ENCODE peak calls at places on chromosomes 11 and 22, in eight cellular contexts. Z, D, N, Y, V, K, F and E are unnamed samples.

GRCh38 chr11:94178331-94178730 is 49.7 kb downstream of the PANX1 start:
- DNase-seq in Z (no peak), D (no peak), N (no peak), Y (no peak), V (no peak), K (no peak), F (no peak), E (no peak)

GRCh38 chr22:41524809-41525449 is 19.3 kb downstream of the POLR3H start:
- DNase-seq in Z (peak), D (peak), N (no peak), Y (no peak), V (peak), K (no peak), F (no peak), E (no peak)

GRCh38 chr11:91776660-91777059 is 448.0 kb upstream of the FAT3 start:
- DNase-seq in Z (no peak), D (no peak), N (no peak), Y (no peak), V (no peak), K (no peak), F (no peak), E (no peak)

GRCh38 chr22:31583861-31584485 is 78.0 kb downstream of the PISD start:
- DNase-seq in Z (no peak), D (no peak), N (no peak), Y (no peak), V (peak), K (no peak), F (no peak), E (peak)

GRCh38 chr11:106197438-106197837 is 120.0 kb downstream of the AASDHPPT start:
- DNase-seq in Z (no peak), D (no peak), N (no peak), Y (no peak), V (no peak), K (no peak), F (no peak), E (no peak)

GRCh38 chr11:8218840-8219239 is 44.8 kb downstream of the LMO1 start:
- DNase-seq in Z (no peak), D (no peak), N (no peak), Y (no peak), V (no peak), K (no peak), F (no peak), E (no peak)

GRCh38 chr11:46597609-46598219 is 3.9 kb upstream of the AMBRA1 start:
- DNase-seq in Z (no peak), D (no peak), N (no peak), Y (no peak), V (peak), K (no peak), F (no peak), E (peak)

GRCh38 chr22:29727248-29727551 is 7.4 kb downstream of the CABP7 start:
- DNase-seq in Z (peak), D (peak), N (peak), Y (no peak), V (peak), K (no peak), F (peak), E (peak)

GRCh38 chr11:116686891-116687290 is 85.9 kb downstream of the BUD13 start:
- DNase-seq in Z (no peak), D (no peak), N (no peak), Y (no peak), V (no peak), K (no peak), F (peak), E (no peak)

GRCh38 chr11:33248416-33248957 is 8.7 kb upstream of the HIPK3 start:
- DNase-seq in Z (no peak), D (no peak), N (no peak), Y (no peak), V (peak), K (no peak), F (no peak), E (peak)

GRCh38 chr11:33598426-33599069 is 102.1 kb downstream of the C11orf91 start:
- DNase-seq in Z (no peak), D (no peak), N (no peak), Y (no peak), V (peak), K (no peak), F (no peak), E (no peak)

GRCh38 chr22:20980938-20981722 is 967 bp upstream of the LZTR1 start:
- DNase-seq in Z (no peak), D (no peak), N (no peak), Y (no peak), V (no peak), K (no peak), F (no peak), E (no peak)

GRCh38 chr22:36331306-36331911 is 56.4 kb downstream of the MYH9 start:
- DNase-seq in Z (peak), D (peak), N (peak), Y (peak), V (peak), K (peak), F (peak), E (peak)

GRCh38 chr11:10564692-10565318 is 3.7 kb downstream of the LYVE1 start:
- DNase-seq in Z (no peak), D (no peak), N (no peak), Y (no peak), V (peak), K (no peak), F (no peak), E (peak)

GRCh38 chr22:46744581-46744980 is 6.5 kb upstream of the CERK start:
- DNase-seq in Z (no peak), D (no peak), N (no peak), Y (no peak), V (no peak), K (no peak), F (peak), E (no peak)

GRCh38 chr11:110712643-110713468 is 619 bp upstream of the ARHGAP20 start:
- DNase-seq in Z (no peak), D (no peak), N (no peak), Y (no peak), V (peak), K (peak), F (no peak), E (peak)

GRCh38 chr11:850777-851762 is 8.4 kb downstream of the TSPAN4 start:
- DNase-seq in Z (peak), D (no peak), N (no peak), Y (no peak), V (no peak), K (no peak), F (no peak), E (peak)

GRCh38 chr11:1557904-1558831 is 13.9 kb downstream of the DUSP8 start:
- DNase-seq in Z (no peak), D (no peak), N (peak), Y (no peak), V (peak), K (no peak), F (no peak), E (peak)

GRCh38 chr11:79982185-79982584 is 541.4 kb upstream of the TENM4 start:
- DNase-seq in Z (no peak), D (no peak), N (no peak), Y (no peak), V (no peak), K (no peak), F (no peak), E (no peak)

GRCh38 chr22:20392983-20393704 is 807 bp upstream of the ZNF74 start:
- DNase-seq in Z (no peak), D (no peak), N (no peak), Y (no peak), V (no peak), K (no peak), F (no peak), E (no peak)

GRCh38 chr22:23070418-23071162 is at the start of gene GNAZ:
- DNase-seq in Z (peak), D (peak), N (peak), Y (no peak), V (no peak), K (no peak), F (peak), E (peak)

GRCh38 chr11:116342148-116342547 is 430.6 kb downstream of the BUD13 start:
- DNase-seq in Z (no peak), D (no peak), N (no peak), Y (no peak), V (no peak), K (no peak), F (peak), E (no peak)

GRCh38 chr11:337711-338110 is 17.1 kb upstream of the IFITM3 start:
- DNase-seq in Z (no peak), D (no peak), N (no peak), Y (no peak), V (no peak), K (no peak), F (no peak), E (no peak)

GRCh38 chr11:43358308-43358669 is 431 bp upstream of the TTC17 start:
- DNase-seq in Z (no peak), D (no peak), N (no peak), Y (no peak), V (no peak), K (no peak), F (no peak), E (peak)

GRCh38 chr11:66892926-66893325 is 36.1 kb downstream of the LRFN4 start:
- DNase-seq in Z (no peak), D (no peak), N (no peak), Y (no peak), V (peak), K (no peak), F (no peak), E (no peak)

GRCh38 chr11:60985501-60985900 is 14.0 kb downstream of the CD6 start:
- DNase-seq in Z (no peak), D (no peak), N (no peak), Y (no peak), V (no peak), K (no peak), F (no peak), E (no peak)

GRCh38 chr11:65436412-65437032 is 13.9 kb downstream of the NEAT1 start:
- DNase-seq in Z (peak), D (no peak), N (no peak), Y (no peak), V (peak), K (no peak), F (no peak), E (peak)

GRCh38 chr11:64364435-64364834 is 5.5 kb downstream of the RPS6KA4 start:
- DNase-seq in Z (no peak), D (no peak), N (no peak), Y (no peak), V (no peak), K (no peak), F (no peak), E (no peak)

GRCh38 chr11:5380740-5381342 is 2.8 kb upstream of the OR51M1 start:
- DNase-seq in Z (peak), D (peak), N (no peak), Y (no peak), V (peak), K (peak), F (peak), E (peak)

GRCh38 chr22:23411739-23412138 is 168.4 kb downstream of the IGLL1 start:
- DNase-seq in Z (no peak), D (no peak), N (no peak), Y (no peak), V (no peak), K (no peak), F (no peak), E (no peak)

GRCh38 chr11:62444271-62444833 is 25.5 kb downstream of the SCGB1A1 start:
- DNase-seq in Z (peak), D (peak), N (peak), Y (peak), V (peak), K (peak), F (no peak), E (peak)

GRCh38 chr11:128509990-128510389 is 77.4 kb downstream of the ETS1 start:
- DNase-seq in Z (no peak), D (no peak), N (no peak), Y (no peak), V (peak), K (no peak), F (no peak), E (peak)

GRCh38 chr11:60389279-60389910 is 6.9 kb upstream of the MS4A14 start:
- DNase-seq in Z (no peak), D (peak), N (no peak), Y (no peak), V (no peak), K (no peak), F (no peak), E (no peak)

GRCh38 chr11:85431319-85431718 is 195.8 kb downstream of the DLG2 start:
- DNase-seq in Z (no peak), D (no peak), N (no peak), Y (no peak), V (no peak), K (no peak), F (no peak), E (no peak)

GRCh38 chr11:11454671-11455223 is 101.7 kb upstream of the CSNK2A3 start:
- DNase-seq in Z (no peak), D (no peak), N (no peak), Y (no peak), V (no peak), K (no peak), F (peak), E (no peak)

GRCh38 chr11:75342966-75343870 is 8.2 kb downstream of the ARRB1 start:
- DNase-seq in Z (no peak), D (no peak), N (peak), Y (no peak), V (peak), K (peak), F (peak), E (no peak)

GRCh38 chr11:105862736-105863367 is 159.2 kb downstream of the MSANTD4 start:
- DNase-seq in Z (no peak), D (peak), N (no peak), Y (no peak), V (peak), K (no peak), F (no peak), E (peak)

GRCh38 chr11:88338223-88338661 is 706 bp upstream of the CTSC start:
- DNase-seq in Z (peak), D (peak), N (peak), Y (peak), V (peak), K (peak), F (peak), E (peak)

GRCh38 chr11:110177057-110177397 is 83.8 kb downstream of the ZC3H12C start:
- DNase-seq in Z (no peak), D (no peak), N (no peak), Y (no peak), V (no peak), K (no peak), F (no peak), E (no peak)

GRCh38 chr22:35175392-35175791 is 81.9 kb upstream of the HMGXB4 start:
- DNase-seq in Z (no peak), D (no peak), N (no peak), Y (no peak), V (no peak), K (no peak), F (no peak), E (no peak)

GRCh38 chr22:35178446-35178845 is 78.8 kb upstream of the HMGXB4 start:
- DNase-seq in Z (no peak), D (no peak), N (no peak), Y (no peak), V (no peak), K (no peak), F (no peak), E (no peak)

GRCh38 chr22:35173655-35174054 is 83.6 kb upstream of the HMGXB4 start:
- DNase-seq in Z (no peak), D (no peak), N (no peak), Y (no peak), V (no peak), K (peak), F (no peak), E (no peak)

GRCh38 chr22:35174398-35174797 is 82.9 kb upstream of the HMGXB4 start:
- DNase-seq in Z (no peak), D (no peak), N (no peak), Y (no peak), V (no peak), K (no peak), F (no peak), E (no peak)

GRCh38 chr22:35177811-35178210 is 79.5 kb upstream of the HMGXB4 start:
- DNase-seq in Z (no peak), D (no peak), N (no peak), Y (no peak), V (no peak), K (no peak), F (no peak), E (no peak)
- TF ChIP-seq CTCF in Z (no peak), D (no peak), N (no peak), Y (no peak), V (no peak), K (no peak), F (no peak), E (no peak)

GRCh38 chr11:130691581-130691980 is 224.7 kb downstream of the SNX19 start:
- DNase-seq in Z (no peak), D (no peak), N (no peak), Y (no peak), V (no peak), K (no peak), F (no peak), E (no peak)
- TF ChIP-seq CTCF in Z (no peak), D (no peak), N (no peak), Y (no peak), V (no peak), K (no peak), F (no peak), E (no peak)

DNA sequence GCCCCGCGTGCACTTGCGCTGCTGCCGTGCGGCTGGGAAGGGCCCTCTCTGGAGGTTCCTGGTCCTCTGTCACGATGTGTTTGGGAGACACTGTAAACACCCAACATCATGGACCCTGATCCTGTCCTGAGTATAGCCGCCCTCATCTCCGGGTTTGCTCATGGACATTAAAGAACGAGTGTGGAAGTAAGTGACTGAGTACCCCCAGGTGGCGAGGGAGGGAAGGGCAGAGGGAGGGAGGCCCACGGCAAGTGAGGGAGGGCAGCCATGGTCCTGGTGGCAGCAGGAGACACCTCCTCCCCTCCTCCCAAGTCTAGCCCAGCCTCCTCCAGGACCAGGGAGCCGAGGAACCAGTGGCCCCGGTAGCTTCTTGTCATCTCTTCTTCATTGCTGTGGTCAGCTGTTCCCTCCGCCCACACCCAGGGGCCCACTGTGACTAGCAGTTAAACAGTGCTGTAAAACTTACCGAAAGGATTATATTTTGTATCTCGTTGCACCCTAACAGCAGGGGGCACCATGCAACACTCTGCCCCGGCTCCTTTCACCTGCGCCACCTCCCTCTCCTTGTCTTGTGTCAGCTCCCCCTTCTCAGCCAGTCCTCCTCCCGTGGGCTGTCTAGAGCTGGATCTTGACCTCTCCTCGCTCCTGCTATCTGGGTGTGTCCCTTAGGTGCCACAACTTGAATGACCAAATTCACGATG is 566.5 kb upstream of the B3GAT1 start:
- DNase-seq in Z (peak), D (no peak), N (no peak), Y (no peak), V (no peak), K (no peak), F (no peak), E (no peak)
- TF ChIP-seq CTCF in Z (no peak), D (no peak), N (no peak), Y (no peak), V (no peak), K (no peak), F (no peak), E (no peak)

GRCh38 chr11:57663975-57664374 is 3.9 kb upstream of the ZDHHC5 start:
- DNase-seq in Z (no peak), D (no peak), N (no peak), Y (no peak), V (no peak), K (no peak), F (no peak), E (no peak)

GRCh38 chr11:57667065-57667714 is 724 bp upstream of the ZDHHC5 start:
- DNase-seq in Z (peak), D (peak), N (peak), Y (peak), V (peak), K (peak), F (peak), E (peak)

GRCh38 chr11:57659669-57660068 is 2.1 kb downstream of the CLP1 start:
- DNase-seq in Z (no peak), D (no peak), N (no peak), Y (no peak), V (no peak), K (no peak), F (no peak), E (no peak)

GRCh38 chr11:57658023-57658361 is 430 bp downstream of the CLP1 start:
- DNase-seq in Z (no peak), D (no peak), N (no peak), Y (no peak), V (no peak), K (no peak), F (no peak), E (no peak)

GRCh38 chr11:57662893-57663292 is 5.0 kb upstream of the ZDHHC5 start:
- DNase-seq in Z (peak), D (no peak), N (no peak), Y (no peak), V (no peak), K (no peak), F (peak), E (peak)
- TF ChIP-seq CTCF in Z (no peak), D (peak), N (no peak), Y (no peak), V (no peak), K (no peak), F (peak), E (no peak)

GRCh38 chr22:50578776-50579310 is 616 bp upstream of the CPT1B start:
- DNase-seq in Z (no peak), D (no peak), N (peak), Y (no peak), V (no peak), K (no peak), F (no peak), E (no peak)
- TF ChIP-seq CTCF in Z (no peak), D (no peak), N (no peak), Y (no peak), V (no peak), K (no peak), F (no peak), E (no peak)

DNA sequence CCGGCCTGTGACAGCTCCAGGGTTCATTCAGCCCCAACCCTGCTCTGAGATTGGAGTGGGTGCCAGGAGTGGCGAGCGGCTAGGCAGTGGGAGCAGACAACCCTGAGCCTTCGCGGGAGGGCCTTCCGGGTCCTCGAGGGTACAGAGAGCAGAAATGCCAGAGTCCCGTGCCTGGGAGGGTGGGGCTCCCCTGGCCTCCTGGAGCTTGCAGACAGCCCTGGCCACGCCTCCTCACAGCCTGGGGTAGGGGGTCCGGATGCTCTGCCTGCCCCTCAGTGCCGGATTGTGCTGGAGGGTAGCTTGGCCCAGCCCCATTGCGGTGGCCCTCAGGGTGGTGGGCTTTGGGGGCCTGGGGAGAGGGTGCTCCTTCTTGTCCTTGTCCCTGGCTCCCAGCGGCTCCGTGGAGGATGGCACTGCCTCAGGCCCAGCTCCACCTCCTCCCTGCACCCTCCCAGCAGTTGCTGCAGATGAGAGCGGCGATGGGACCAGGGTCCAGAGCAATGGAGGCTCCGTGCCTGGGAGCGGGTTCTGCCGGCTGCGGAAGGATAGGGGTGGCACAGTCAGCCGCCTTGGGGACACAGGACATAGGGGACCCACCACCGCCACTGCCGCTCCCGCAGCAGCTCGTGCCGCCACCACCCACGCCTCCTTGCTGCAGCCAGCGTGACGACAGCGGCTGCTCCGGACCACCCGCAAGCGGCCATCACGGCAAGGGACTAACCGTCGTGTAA is 34.9 kb upstream of the OR10G7 start:
- DNase-seq in Z (peak), D (peak), N (peak), Y (no peak), V (no peak), K (no peak), F (peak), E (no peak)
- TF ChIP-seq CTCF in Z (no peak), D (no peak), N (no peak), Y (no peak), V (no peak), K (no peak), F (no peak), E (no peak)